ENCODE peak calls at places on chromosome 6, in six cellular contexts. W, V, R, J, M and U are unnamed samples.
A peak's percentile ranks its signal among the peaks of the same experiment; 100 is the strongest.

GRCh38 chr6:55794136-55794812 is 81.1 kb downstream of the BMP5 start:
- DNase-seq in V (no peak), W (no peak), M (no peak), R (peak; percentile 14), J (no peak), U (no peak)

GRCh38 chr6:148223424-148223842 is 119.2 kb upstream of the SASH1 start:
- DNase-seq in V (no peak), W (no peak), M (no peak), R (peak; percentile 65), J (no peak), U (no peak)

GRCh38 chr6:27871919-27872633 is 40.1 kb downstream of the OR2B2 start:
- DNase-seq in V (peak; percentile 85), J (no peak), R (peak; percentile 96), M (no peak), W (peak; percentile 98), U (peak; percentile 45)

GRCh38 chr6:164150221-164150620 is 735.7 kb downstream of the QKI start:
- DNase-seq in V (no peak), R (no peak), W (no peak), M (no peak), J (peak; percentile 53), U (no peak)

GRCh38 chr6:26311385-26312095 is 53.5 kb upstream of the BTN3A2 start:
- DNase-seq in W (peak; percentile 95), J (peak; percentile 52), R (peak; percentile 73), M (no peak), V (no peak), U (peak; percentile 63)

GRCh38 chr6:41577865-41578713 is 31.9 kb downstream of the FOXP4 start:
- DNase-seq in R (no peak), W (peak; percentile 93), M (no peak), J (peak; percentile 71), V (peak; percentile 74), U (peak; percentile 56)

GRCh38 chr6:43120938-43121913 is 45.1 kb downstream of the PTK7 start:
- DNase-seq in V (no peak), M (no peak), W (peak; percentile 95), J (peak; percentile 37), R (peak; percentile 98), U (no peak)

GRCh38 chr6:133916650-133917151 is 27.8 kb downstream of the TCF21 start:
- DNase-seq in W (peak; percentile 97), V (peak; percentile 89), J (peak; percentile 88), M (no peak), R (peak; percentile 91), U (peak; percentile 94)

GRCh38 chr6:9085054-9085746 is 649.9 kb upstream of the SLC35B3 start:
- DNase-seq in R (no peak), V (no peak), J (no peak), M (no peak), W (peak; percentile 64), U (no peak)

GRCh38 chr6:111030008-111031006 is 48.5 kb downstream of the RPF2 start:
- DNase-seq in V (no peak), R (no peak), J (peak; percentile 78), W (no peak), M (no peak), U (no peak)

GRCh38 chr6:27651371-27651732 is 178.4 kb upstream of the ZNF184 start:
- DNase-seq in V (no peak), J (peak; percentile 53), W (peak; percentile 85), R (peak; percentile 30), M (no peak), U (no peak)

GRCh38 chr6:165573671-165574070 is 89.4 kb downstream of the PDE10A start:
- DNase-seq in V (peak; percentile 60), J (no peak), W (peak; percentile 96), R (peak; percentile 95), M (no peak), U (peak; percentile 79)

GRCh38 chr6:26232306-26232949 is 132.6 kb upstream of the BTN3A2 start:
- DNase-seq in V (no peak), J (no peak), R (no peak), M (no peak), W (peak; percentile 51), U (no peak)

GRCh38 chr6:100344761-100345160 is 120.0 kb downstream of the SIM1 start:
- DNase-seq in W (no peak), M (no peak), V (no peak), R (peak; percentile 73), J (no peak), U (no peak)

GRCh38 chr6:100347901-100348550 is 116.7 kb downstream of the SIM1 start:
- DNase-seq in J (no peak), V (no peak), R (peak; percentile 59), M (no peak), W (no peak), U (no peak)

GRCh38 chr6:100346203-100346602 is 118.5 kb downstream of the SIM1 start:
- DNase-seq in V (no peak), W (no peak), M (no peak), R (no peak), J (no peak), U (no peak)

GRCh38 chr6:100344321-100344720 is 120.4 kb downstream of the SIM1 start:
- DNase-seq in R (no peak), V (no peak), M (no peak), J (no peak), W (no peak), U (no peak)

GRCh38 chr6:100346828-100347227 is 117.9 kb downstream of the SIM1 start:
- DNase-seq in J (no peak), R (no peak), W (no peak), M (no peak), V (no peak), U (no peak)
- H3K36me3 ChIP-seq in J (no peaks in the 10 kb centered on the region), R (no peaks in the 10 kb centered on the region), W (no peaks in the 10 kb centered on the region), M (no peaks in the 10 kb centered on the region), V (no peaks in the 10 kb centered on the region), U (no peaks in the 10 kb centered on the region)

GRCh38 chr6:36607782-36608386 is 13.7 kb downstream of the SRSF3 start:
- DNase-seq in W (no peak), V (peak; percentile 57), M (no peak), R (no peak), J (peak; percentile 86), U (peak; percentile 53)

GRCh38 chr6:36603222-36604089 is 9.3 kb downstream of the SRSF3 start:
- DNase-seq in V (no peak), W (no peak), R (no peak), M (no peak), J (no peak), U (no peak)

GRCh38 chr6:36605102-36605501 is 10.9 kb downstream of the SRSF3 start:
- DNase-seq in W (no peak), J (no peak), M (no peak), V (no peak), R (no peak), U (no peak)

GRCh38 chr6:36605560-36606391 is 11.6 kb downstream of the SRSF3 start:
- DNase-seq in W (no peak), V (no peak), M (no peak), J (no peak), R (no peak), U (no peak)

DNA sequence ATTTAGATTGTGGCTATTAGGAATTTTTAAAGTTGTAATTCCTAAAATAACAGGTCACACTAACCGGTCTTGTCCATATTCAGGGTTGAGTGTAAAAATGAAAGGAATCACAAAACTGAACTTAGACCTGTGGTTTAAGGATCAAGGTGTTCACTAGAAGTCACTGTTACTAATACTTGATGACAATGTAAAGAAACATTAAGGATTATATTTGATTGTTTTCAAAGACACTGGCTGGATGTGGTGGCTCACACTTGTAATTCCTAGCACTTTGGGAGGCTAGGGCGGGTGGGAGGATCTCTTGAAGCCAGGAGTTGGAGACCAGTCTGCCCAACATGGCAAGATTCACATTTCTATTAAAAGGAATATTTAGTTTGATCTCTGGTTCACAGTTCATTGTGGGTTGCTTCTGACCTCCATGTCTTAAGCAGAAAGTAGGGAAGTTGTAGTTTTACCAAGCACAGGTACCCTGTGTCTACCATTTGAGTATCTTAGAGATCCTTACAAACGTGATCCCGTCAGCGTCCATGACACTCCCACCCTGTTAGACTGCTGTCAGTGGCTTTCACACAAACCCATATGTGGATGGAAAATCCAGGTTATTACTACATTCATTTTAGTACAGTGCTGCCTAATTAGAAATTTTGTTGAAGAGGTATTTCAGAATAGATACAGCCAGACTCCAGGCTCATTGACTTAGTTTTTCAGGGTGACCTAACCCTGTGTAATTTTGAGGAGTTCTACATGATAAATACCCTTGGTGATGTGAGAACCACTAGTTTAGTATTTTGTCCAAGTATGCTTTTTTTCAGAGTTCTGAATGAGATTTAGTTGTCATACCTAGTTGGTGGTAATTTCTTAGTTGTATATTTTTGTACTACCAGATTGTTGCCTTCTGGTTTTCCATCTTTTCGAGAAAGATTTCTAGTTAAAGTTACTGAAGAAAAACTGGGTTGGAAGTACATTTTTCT is 10.2 kb downstream of the SRSF3 start:
- DNase-seq in M (no peak), W (no peak), V (no peak), R (no peak), J (no peak), U (peak; percentile 16)
- H3K36me3 ChIP-seq in M (peaks cover 99% of the 10 kb centered on the region), W (peaks cover 31% of the 10 kb centered on the region), V (peaks cover 98% of the 10 kb centered on the region), R (peaks cover 90% of the 10 kb centered on the region), J (peaks cover 97% of the 10 kb centered on the region), U (peaks cover 7% of the 10 kb centered on the region)

GRCh38 chr6:74597266-74597665 is 608.6 kb downstream of the COL12A1 start:
- DNase-seq in M (no peak), R (no peak), J (no peak), W (no peak), V (no peak), U (no peak)
- H3K36me3 ChIP-seq in M (no peaks in the 10 kb centered on the region), R (no peaks in the 10 kb centered on the region), J (no peaks in the 10 kb centered on the region), W (no peaks in the 10 kb centered on the region), V (no peaks in the 10 kb centered on the region), U (no peaks in the 10 kb centered on the region)

GRCh38 chr6:39191236-39191930 is 37.9 kb downstream of the KCNK5 start:
- DNase-seq in V (no peak), J (no peak), R (no peak), M (no peak), W (no peak), U (no peak)
- H3K36me3 ChIP-seq in V (peaks cover 57% of the 10 kb centered on the region), J (no peaks in the 10 kb centered on the region), R (no peaks in the 10 kb centered on the region), M (no peaks in the 10 kb centered on the region), W (peaks cover 2% of the 10 kb centered on the region), U (peaks cover 3% of the 10 kb centered on the region)

DNA sequence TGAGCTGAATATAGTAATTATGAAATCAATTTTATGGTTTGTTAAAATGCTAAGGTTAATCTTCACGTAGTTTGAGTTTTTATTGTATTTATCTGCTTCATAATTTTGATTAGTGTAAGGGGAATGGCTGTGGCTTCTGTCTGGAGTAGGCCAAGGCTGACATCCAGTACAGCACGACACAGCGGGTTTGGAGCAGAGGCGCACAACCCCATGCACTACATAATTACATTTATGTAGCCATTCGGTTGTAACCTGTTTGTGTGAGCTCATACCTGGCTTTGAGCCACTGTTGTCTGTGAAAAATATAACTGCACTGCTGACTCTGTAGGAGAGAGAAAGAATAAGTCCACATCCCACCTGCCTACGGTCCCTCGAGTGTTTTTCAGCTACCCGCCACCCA is 615.5 kb downstream of the EYS start:
- DNase-seq in R (no peak), M (no peak), W (no peak), V (no peak), J (no peak), U (no peak)
- H3K36me3 ChIP-seq in R (no peaks in the 10 kb centered on the region), M (no peaks in the 10 kb centered on the region), W (no peaks in the 10 kb centered on the region), V (no peaks in the 10 kb centered on the region), J (no peaks in the 10 kb centered on the region), U (no peaks in the 10 kb centered on the region)

DNA sequence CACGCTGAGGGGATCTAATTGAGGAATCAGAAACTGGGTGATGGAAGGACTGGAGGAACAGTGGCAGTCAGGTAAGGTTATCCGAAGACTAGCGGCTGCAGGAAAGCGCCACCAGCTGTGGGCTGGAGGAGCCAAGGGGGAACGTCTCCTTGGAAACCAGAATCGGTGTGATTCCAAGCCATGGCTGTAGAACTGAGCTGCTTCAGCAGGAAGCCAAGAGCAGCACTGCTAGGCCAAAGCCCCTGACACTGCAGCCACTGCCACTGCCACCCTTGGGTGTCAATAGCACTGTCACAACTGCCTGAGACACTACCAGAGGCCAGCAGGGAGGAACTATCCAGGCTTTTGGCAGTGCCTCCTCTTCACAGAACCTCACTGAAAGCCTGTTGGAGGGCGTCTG is 289.5 kb upstream of the SUPT3H start:
- DNase-seq in W (peak; percentile 46), R (no peak), J (no peak), V (no peak), M (no peak), U (no peak)
- H3K36me3 ChIP-seq in W (no peaks in the 10 kb centered on the region), R (no peaks in the 10 kb centered on the region), J (no peaks in the 10 kb centered on the region), V (no peaks in the 10 kb centered on the region), M (no peaks in the 10 kb centered on the region), U (no peaks in the 10 kb centered on the region)